ENCODE peak calls at places on chromosomes 6 and 20, in four cellular contexts. One of them, this sample, is unnamed.

GRCh38 chr20:47389867-47390347 is 33.4 kb upstream of the ZMYND8 start:
- DNase-seq in GM23338: no peak
- DNase-seq in stimulated activated CD8-positive, alpha-beta memory T cell treated with anti-CD3 and anti-CD28 coated beads, Interleukin-2, amount 100 ng/mL, for 48 hours: no peak
- DNase-seq in NCI-H1417: no peak
- DNase-seq in this sample: no peak

GRCh38 chr6:133774356-133774755 is 114.6 kb upstream of the TCF21 start:
- DNase-seq in NCI-H1417: no peak
- DNase-seq in GM23338: no peak
- DNase-seq in stimulated activated CD8-positive, alpha-beta memory T cell treated with anti-CD3 and anti-CD28 coated beads, Interleukin-2, amount 100 ng/mL, for 48 hours: no peak
- DNase-seq in this sample: no peak

GRCh38 chr20:37886851-37887297 is 16.1 kb upstream of the VSTM2L start:
- DNase-seq in GM23338: no peak
- DNase-seq in NCI-H1417: no peak
- DNase-seq in stimulated activated CD8-positive, alpha-beta memory T cell treated with anti-CD3 and anti-CD28 coated beads, Interleukin-2, amount 100 ng/mL, for 48 hours: no peak
- DNase-seq in this sample: no peak

GRCh38 chr6:56714982-56715456 is 72.3 kb upstream of the DST start:
- DNase-seq in NCI-H1417: no peak
- DNase-seq in stimulated activated CD8-positive, alpha-beta memory T cell treated with anti-CD3 and anti-CD28 coated beads, Interleukin-2, amount 100 ng/mL, for 48 hours: no peak
- DNase-seq in GM23338: no peak
- DNase-seq in this sample: peak

GRCh38 chr6:3624268-3625136 is 127.0 kb downstream of the PXDC1 start:
- DNase-seq in NCI-H1417: peak
- DNase-seq in stimulated activated CD8-positive, alpha-beta memory T cell treated with anti-CD3 and anti-CD28 coated beads, Interleukin-2, amount 100 ng/mL, for 48 hours: no peak
- DNase-seq in GM23338: no peak
- DNase-seq in this sample: peak

GRCh38 chr20:63828951-63829350 is 2.1 kb downstream of the ZBTB46 start:
- DNase-seq in GM23338: no peak
- DNase-seq in stimulated activated CD8-positive, alpha-beta memory T cell treated with anti-CD3 and anti-CD28 coated beads, Interleukin-2, amount 100 ng/mL, for 48 hours: no peak
- DNase-seq in NCI-H1417: no peak
- DNase-seq in this sample: no peak

GRCh38 chr20:15851576-15852075 is 721.6 kb downstream of the KIF16B start:
- DNase-seq in stimulated activated CD8-positive, alpha-beta memory T cell treated with anti-CD3 and anti-CD28 coated beads, Interleukin-2, amount 100 ng/mL, for 48 hours: no peak
- DNase-seq in NCI-H1417: no peak
- DNase-seq in GM23338: no peak
- DNase-seq in this sample: no peak

GRCh38 chr6:31659649-31660223 is 842 bp downstream of the C6orf47 start:
- DNase-seq in GM23338: peak
- DNase-seq in stimulated activated CD8-positive, alpha-beta memory T cell treated with anti-CD3 and anti-CD28 coated beads, Interleukin-2, amount 100 ng/mL, for 48 hours: no peak
- DNase-seq in NCI-H1417: no peak
- DNase-seq in this sample: no peak

GRCh38 chr6:23244300-23244699 is 674.9 kb downstream of the HDGFL1 start:
- DNase-seq in stimulated activated CD8-positive, alpha-beta memory T cell treated with anti-CD3 and anti-CD28 coated beads, Interleukin-2, amount 100 ng/mL, for 48 hours: no peak
- DNase-seq in NCI-H1417: no peak
- DNase-seq in GM23338: no peak
- DNase-seq in this sample: no peak

GRCh38 chr6:70216767-70217166 is 86.1 kb downstream of the COL9A1 start:
- DNase-seq in stimulated activated CD8-positive, alpha-beta memory T cell treated with anti-CD3 and anti-CD28 coated beads, Interleukin-2, amount 100 ng/mL, for 48 hours: no peak
- DNase-seq in NCI-H1417: no peak
- DNase-seq in GM23338: no peak
- DNase-seq in this sample: no peak

GRCh38 chr6:1613631-1614447 is 4.1 kb downstream of the FOXC1 start:
- DNase-seq in GM23338: peak
- DNase-seq in NCI-H1417: no peak
- DNase-seq in stimulated activated CD8-positive, alpha-beta memory T cell treated with anti-CD3 and anti-CD28 coated beads, Interleukin-2, amount 100 ng/mL, for 48 hours: no peak
- DNase-seq in this sample: no peak

GRCh38 chr6:129677634-129678325 is 32.2 kb downstream of the ARHGAP18 start:
- DNase-seq in NCI-H1417: no peak
- DNase-seq in GM23338: no peak
- DNase-seq in stimulated activated CD8-positive, alpha-beta memory T cell treated with anti-CD3 and anti-CD28 coated beads, Interleukin-2, amount 100 ng/mL, for 48 hours: no peak
- DNase-seq in this sample: no peak

GRCh38 chr6:5174756-5175155 is 86.0 kb downstream of the LYRM4 start:
- DNase-seq in GM23338: no peak
- DNase-seq in stimulated activated CD8-positive, alpha-beta memory T cell treated with anti-CD3 and anti-CD28 coated beads, Interleukin-2, amount 100 ng/mL, for 48 hours: no peak
- DNase-seq in NCI-H1417: no peak
- DNase-seq in this sample: no peak

GRCh38 chr6:34235605-34236422 is 859 bp upstream of the HMGA1 start:
- DNase-seq in stimulated activated CD8-positive, alpha-beta memory T cell treated with anti-CD3 and anti-CD28 coated beads, Interleukin-2, amount 100 ng/mL, for 48 hours: peak
- DNase-seq in NCI-H1417: no peak
- DNase-seq in GM23338: peak
- DNase-seq in this sample: peak

GRCh38 chr20:22862645-22863230 is 172.4 kb upstream of the SSTR4 start:
- DNase-seq in NCI-H1417: no peak
- DNase-seq in GM23338: peak
- DNase-seq in stimulated activated CD8-positive, alpha-beta memory T cell treated with anti-CD3 and anti-CD28 coated beads, Interleukin-2, amount 100 ng/mL, for 48 hours: no peak
- DNase-seq in this sample: no peak

GRCh38 chr6:28107506-28107905 is 16.9 kb upstream of the ZSCAN16 start:
- DNase-seq in NCI-H1417: no peak
- DNase-seq in GM23338: no peak
- DNase-seq in stimulated activated CD8-positive, alpha-beta memory T cell treated with anti-CD3 and anti-CD28 coated beads, Interleukin-2, amount 100 ng/mL, for 48 hours: no peak
- DNase-seq in this sample: no peak

GRCh38 chr6:30684386-30685156 is 1.9 kb downstream of the PPP1R18 start:
- DNase-seq in GM23338: no peak
- DNase-seq in stimulated activated CD8-positive, alpha-beta memory T cell treated with anti-CD3 and anti-CD28 coated beads, Interleukin-2, amount 100 ng/mL, for 48 hours: peak
- DNase-seq in NCI-H1417: no peak
- DNase-seq in this sample: no peak

GRCh38 chr6:25315778-25316177 is 36.6 kb downstream of the CARMIL1 start:
- DNase-seq in NCI-H1417: no peak
- DNase-seq in GM23338: no peak
- DNase-seq in stimulated activated CD8-positive, alpha-beta memory T cell treated with anti-CD3 and anti-CD28 coated beads, Interleukin-2, amount 100 ng/mL, for 48 hours: no peak
- DNase-seq in this sample: no peak

This sample was measured in NCI-H524.